ENCODE peak calls at places on chromosomes 16 and 17, in ten cellular contexts. G, I, V, F, M, U, X, R, Y and Z are unnamed samples.

GRCh38 chr17:80497726-80498241 is 21.4 kb upstream of the NPTX1 start:
- DNase-seq in G (no peak), I (no peak), V (no peak), F (no peak), M (no peak), U (no peak), X (no peak), R (no peak), Y (no peak), Z (no peak)

GRCh38 chr16:52470601-52471000 is 76.3 kb downstream of the TOX3 start:
- DNase-seq in G (no peak), I (no peak), V (no peak), F (no peak), M (peak; percentile 47), U (no peak), X (no peak), R (no peak), Y (no peak), Z (no peak)

GRCh38 chr17:43774304-43775250 is 4.2 kb downstream of the DUSP3 start:
- DNase-seq in G (no peak), I (no peak), V (no peak), F (no peak), M (no peak), U (no peak), X (no peak), R (no peak), Y (no peak), Z (peak; percentile 40)

GRCh38 chr16:56909484-56910113 is 22.3 kb upstream of the HERPUD1 start:
- DNase-seq in G (no peak), I (no peak), V (no peak), F (no peak), M (no peak), U (no peak), X (no peak), R (no peak), Y (no peak), Z (no peak)

GRCh38 chr17:73795730-73796129 is 151.5 kb upstream of the SDK2 start:
- DNase-seq in G (no peak), I (no peak), V (no peak), F (no peak), M (no peak), U (no peak), X (no peak), R (no peak), Y (no peak), Z (no peak)

GRCh38 chr16:24836836-24837235 is 8.9 kb upstream of the SLC5A11 start:
- DNase-seq in G (no peak), I (no peak), V (no peak), F (no peak), M (no peak), U (no peak), X (no peak), R (no peak), Y (no peak), Z (no peak)

GRCh38 chr17:58054641-58055040 is 28.6 kb upstream of the DYNLL2 start:
- DNase-seq in G (no peak), I (no peak), V (no peak), F (no peak), M (no peak), U (no peak), X (no peak), R (no peak), Y (no peak), Z (no peak)

GRCh38 chr16:56637814-56638750 is at the start of gene MT1A:
- DNase-seq in G (peak; percentile 17), I (peak; percentile 83), V (no peak), F (peak; percentile 65), M (peak; percentile 78), U (peak; percentile 85), X (peak; percentile 78), R (peak; percentile 91), Y (no peak), Z (no peak)

GRCh38 chr17:2094891-2095535 is 40.1 kb downstream of the HIC1 start:
- DNase-seq in G (peak; percentile 7), I (peak; percentile 66), V (no peak), F (peak; percentile 79), M (peak; percentile 50), U (peak; percentile 59), X (peak; percentile 78), R (peak; percentile 83), Y (no peak), Z (no peak)

GRCh38 chr17:64984776-64985521 is 65.7 kb upstream of the LRRC37A3 start:
- DNase-seq in G (peak; percentile 16), I (no peak), V (peak; percentile 49), F (peak; percentile 45), M (no peak), U (no peak), X (no peak), R (no peak), Y (no peak), Z (no peak)

GRCh38 chr16:11143741-11144035 is 112.3 kb downstream of the SOCS1 start:
- DNase-seq in G (no peak), I (no peak), V (no peak), F (no peak), M (no peak), U (no peak), X (no peak), R (no peak), Y (no peak), Z (no peak)

GRCh38 chr17:80195671-80196529 is 24.2 kb downstream of the SGSH start:
- DNase-seq in G (no peak), I (no peak), V (peak; percentile 56), F (no peak), M (peak; percentile 76), U (no peak), X (no peak), R (no peak), Y (no peak), Z (peak; percentile 56)

GRCh38 chr17:41896726-41897125 is 22.0 kb downstream of the ACLY start:
- DNase-seq in G (no peak), I (no peak), V (no peak), F (no peak), M (no peak), U (no peak), X (no peak), R (no peak), Y (no peak), Z (no peak)

GRCh38 chr17:41894791-41895331 is 23.9 kb downstream of the ACLY start:
- DNase-seq in G (no peak), I (peak; percentile 54), V (no peak), F (peak; percentile 63), M (no peak), U (no peak), X (no peak), R (peak; percentile 71), Y (no peak), Z (no peak)

GRCh38 chr17:41893384-41893783 is 25.4 kb downstream of the ACLY start:
- DNase-seq in G (no peak), I (no peak), V (no peak), F (no peak), M (no peak), U (no peak), X (no peak), R (no peak), Y (no peak), Z (no peak)

GRCh38 chr17:41891135-41892065 is 26.2 kb upstream of the KLHL11 start:
- DNase-seq in G (no peak), I (no peak), V (no peak), F (no peak), M (no peak), U (no peak), X (no peak), R (no peak), Y (no peak), Z (peak; percentile 56)

DNA sequence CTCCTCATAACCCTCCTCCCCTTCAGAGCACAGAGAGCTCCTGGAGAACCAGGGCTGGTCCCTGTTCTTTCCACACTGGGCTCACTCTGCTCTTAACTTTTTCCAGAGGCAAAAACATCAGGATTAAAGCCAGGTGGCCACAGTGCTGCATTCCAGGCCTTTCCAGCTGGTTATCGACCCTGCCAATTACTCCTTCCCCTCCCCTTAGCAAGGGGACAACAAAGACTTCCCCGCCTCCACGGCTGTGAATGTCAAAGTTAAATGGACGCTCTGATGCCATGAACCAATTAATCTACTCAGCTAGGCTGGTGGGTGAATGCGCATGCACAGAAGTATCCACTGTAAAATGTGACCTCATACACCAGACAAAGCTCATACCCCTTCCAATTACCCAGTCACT is 23.1 kb downstream of the ACLY start:
- DNase-seq in G (no peak), I (peak; percentile 60), V (no peak), F (peak; percentile 49), M (no peak), U (no peak), X (no peak), R (no peak), Y (no peak), Z (no peak)
- H3K27ac ChIP-seq in G (no peak overlapping the region), I (peak overlapping the region; percentile 52), V (no peak overlapping the region), F (peak overlapping the region; percentile 48), M (no peak overlapping the region), U (no peak overlapping the region), X (no peak overlapping the region), R (peak overlapping the region; percentile 59), Y (no peak overlapping the region), Z (no peak overlapping the region)

DNA sequence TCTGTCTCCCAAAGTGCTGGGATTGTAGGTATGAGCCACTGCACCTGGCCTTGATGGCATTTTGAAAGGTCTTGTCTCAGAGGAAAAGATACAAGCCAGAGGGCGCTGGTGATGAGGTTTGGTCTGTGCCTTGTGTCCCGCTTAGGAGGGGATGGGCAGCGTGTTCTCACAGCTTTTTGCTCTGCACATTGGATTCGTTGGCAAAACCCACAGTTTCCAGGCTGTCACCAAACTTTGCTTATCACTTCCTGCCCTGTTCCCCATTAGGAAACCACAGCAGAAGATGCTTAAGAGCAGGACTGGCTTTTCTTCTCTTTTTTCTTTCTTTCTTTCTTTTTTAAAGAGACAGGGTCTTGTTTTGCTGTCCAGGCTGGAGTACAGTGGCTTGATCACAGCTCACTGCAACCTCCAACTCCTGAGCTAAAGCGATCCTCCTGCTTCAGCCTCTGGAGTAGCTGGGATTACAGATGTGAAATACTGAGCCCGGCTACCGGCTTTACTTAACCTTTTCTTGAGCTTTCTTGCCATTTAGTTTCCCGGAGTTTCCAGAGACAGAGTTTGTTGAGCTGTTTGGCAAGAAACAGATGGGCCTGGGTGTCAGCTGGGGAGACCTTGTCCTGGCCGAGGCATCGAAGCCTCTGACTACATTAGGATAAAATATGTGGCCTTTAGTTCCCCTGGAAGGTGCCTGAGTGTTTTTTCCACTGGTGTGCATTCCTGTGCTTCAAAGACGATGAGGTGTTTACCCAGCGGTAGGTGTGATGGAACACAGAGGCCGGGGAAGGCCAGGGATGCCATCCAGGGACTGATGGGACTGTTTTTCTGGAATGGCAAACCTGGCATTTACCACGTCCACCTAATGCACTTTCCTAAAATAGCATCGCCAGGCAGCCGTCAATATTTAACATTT is 112.9 kb downstream of the ABCC1 start:
- DNase-seq in G (no peak), I (peak; percentile 24), V (no peak), F (peak; percentile 52), M (no peak), U (no peak), X (no peak), R (no peak), Y (no peak), Z (no peak)
- H3K27ac ChIP-seq in G (no peak overlapping the region), I (peak overlapping the region; percentile 3), V (no peak overlapping the region), F (no peak overlapping the region), M (no peak overlapping the region), U (no peak overlapping the region), X (no peak overlapping the region), R (peak overlapping the region; percentile 75), Y (no peak overlapping the region), Z (no peak overlapping the region)

GRCh38 chr17:13395872-13396271 is 205.9 kb downstream of the HS3ST3A1 start:
- DNase-seq in G (no peak), I (no peak), V (no peak), F (peak; percentile 64), M (no peak), U (no peak), X (no peak), R (no peak), Y (no peak), Z (no peak)
- H3K27ac ChIP-seq in G (no peak overlapping the region), I (no peak overlapping the region), V (no peak overlapping the region), F (no peak overlapping the region), M (no peak overlapping the region), U (no peak overlapping the region), X (no peak overlapping the region), R (no peak overlapping the region), Y (no peak overlapping the region), Z (no peak overlapping the region)

GRCh38 chr17:3913531-3914318 is 2.5 kb downstream of the P2RX1 start:
- DNase-seq in G (peak; percentile 65), I (peak; percentile 82), V (peak; percentile 74), F (peak; percentile 83), M (peak; percentile 94), U (peak; percentile 74), X (peak; percentile 79), R (peak; percentile 90), Y (peak; percentile 54), Z (peak; percentile 82)
- H3K27ac ChIP-seq in G (no peak overlapping the region), I (no peak overlapping the region), V (no peak overlapping the region), F (peak overlapping the region; percentile 0), M (no peak overlapping the region), U (peak overlapping the region; percentile 84), X (no peak overlapping the region), R (peak overlapping the region; percentile 51), Y (no peak overlapping the region), Z (no peak overlapping the region)